ENCODE peak calls at places on chromosomes 7 and 10, in nine cellular contexts. L is Right ventricle myocardium inferior; C is HS-27A; V is nephron progenitor cell; U is GM10248; R is EH; Z is CD8-positive, alpha-beta T cell; S is NCI-H1436; E is CD8-positive, alpha-beta memory T cell. P is an unnamed sample.

GRCh38 chr10:61280303-61280702 is 172.9 kb downstream of the TMEM26 start:
- DNase-seq in V (no peak), S (no peak), R (peak; percentile 74), L (no peak), Z (no peak), E (no peak), U (no peak), C (peak; percentile 14), P (no peak)

GRCh38 chr7:514651-515598 is 4.7 kb downstream of the PDGFA start:
- DNase-seq in U (no peak), S (no peak), Z (no peak), E (no peak), V (peak; percentile 47), L (no peak), C (no peak), R (peak; percentile 38), P (no peak)

GRCh38 chr7:84693483-84693882 is 493.4 kb downstream of the SEMA3D start:
- DNase-seq in E (no peak), V (no peak), Z (no peak), C (no peak), S (no peak), U (no peak), L (no peak), R (peak; percentile 11), P (no peak)

GRCh38 chr10:35447693-35448407 is 111.5 kb downstream of the CCNY start:
- DNase-seq in L (no peak), R (peak; percentile 78), Z (no peak), E (no peak), S (no peak), V (no peak), C (peak; percentile 41), U (no peak), P (no peak)

GRCh38 chr10:13724484-13724883 is 137.7 kb downstream of the PRPF18 start:
- DNase-seq in V (no peak), E (no peak), Z (no peak), S (no peak), R (peak; percentile 66), U (no peak), C (no peak), L (no peak), P (no peak)

GRCh38 chr10:3312403-3312802 is 139.8 kb upstream of the PITRM1 start:
- DNase-seq in C (no peak), V (no peak), Z (no peak), U (no peak), E (no peak), S (no peak), R (no peak), L (no peak), P (no peak)

GRCh38 chr10:131260452-131261211 is 50.9 kb downstream of the TCERG1L start:
- DNase-seq in V (no peak), U (no peak), C (no peak), Z (no peak), L (no peak), E (no peak), S (no peak), R (no peak), P (no peak)

GRCh38 chr7:138945169-138945568 is 36.0 kb downstream of the KIAA1549 start:
- DNase-seq in V (no peak), R (no peak), E (no peak), Z (no peak), U (no peak), L (no peak), C (no peak), S (no peak), P (no peak)

GRCh38 chr7:74092964-74093339 is 9.3 kb downstream of the LIMK1 start:
- DNase-seq in V (no peak), U (peak; percentile 87), R (peak; percentile 42), S (no peak), C (no peak), Z (no peak), L (peak; percentile 84), E (no peak), P (peak; percentile 85)

GRCh38 chr10:32000937-32001336 is 55.3 kb downstream of the KIF5B start:
- DNase-seq in L (no peak), V (no peak), R (peak; percentile 81), Z (no peak), E (no peak), C (no peak), S (no peak), U (no peak), P (no peak)

GRCh38 chr10:24718031-24718855 is 5.4 kb downstream of the ARHGAP21 start:
- DNase-seq in L (no peak), S (no peak), R (peak; percentile 88), E (no peak), U (no peak), C (no peak), Z (no peak), V (no peak), P (no peak)

GRCh38 chr7:84384417-84384816 is 189.8 kb upstream of the SEMA3A start:
- DNase-seq in S (no peak), Z (no peak), V (no peak), R (peak; percentile 11), C (no peak), E (no peak), U (no peak), L (no peak), P (no peak)

GRCh38 chr10:3806603-3807002 is 21.6 kb upstream of the KLF6 start:
- DNase-seq in E (no peak), U (no peak), R (peak; percentile 72), Z (no peak), V (no peak), L (no peak), S (peak; percentile 61), C (no peak), P (no peak)

GRCh38 chr7:97733276-97734206 is 1.7 kb downstream of the TAC1 start:
- DNase-seq in L (peak; percentile 40), E (no peak), C (no peak), V (peak; percentile 73), S (no peak), U (no peak), R (no peak), Z (no peak), P (peak; percentile 22)

GRCh38 chr7:38916396-38916795 is 7.4 kb upstream of the VPS41 start:
- DNase-seq in C (no peak), U (no peak), S (no peak), R (no peak), E (no peak), L (no peak), V (no peak), Z (no peak), P (no peak)

GRCh38 chr7:129012641-129013040 is 42.3 kb downstream of the TNPO3 start:
- DNase-seq in R (no peak), S (no peak), V (no peak), L (no peak), E (no peak), Z (no peak), U (no peak), C (no peak), P (no peak)

GRCh38 chr10:15715619-15716227 is 4.0 kb downstream of the ITGA8 start:
- DNase-seq in U (no peak), R (peak; percentile 54), Z (no peak), C (no peak), S (no peak), E (no peak), V (peak; percentile 20), L (no peak), P (no peak)

GRCh38 chr7:87575521-87575920 is 25.2 kb downstream of the ABCB1 start:
- DNase-seq in E (no peak), Z (no peak), S (no peak), L (no peak), R (peak; percentile 8), V (no peak), U (no peak), C (no peak), P (no peak)

GRCh38 chr7:82247814-82248433 is 195.7 kb downstream of the CACNA2D1 start:
- DNase-seq in U (peak; percentile 9), Z (no peak), R (peak; percentile 27), V (no peak), L (no peak), C (no peak), S (no peak), E (no peak), P (no peak)

GRCh38 chr10:102729090-102730026 is 14.4 kb upstream of the WBP1L start:
- DNase-seq in V (peak; percentile 93), L (peak; percentile 94), U (peak; percentile 77), E (peak; percentile 30), C (no peak), R (peak; percentile 82), S (peak; percentile 24), Z (peak; percentile 72), P (peak; percentile 62)

GRCh38 chr10:116670706-116671105 is 50.0 kb downstream of the PNLIPRP2 start:
- DNase-seq in U (no peak), C (no peak), E (no peak), Z (no peak), S (no peak), L (peak; percentile 42), R (no peak), V (no peak), P (no peak)

GRCh38 chr7:115476666-115477065 is 553.9 kb downstream of the TFEC start:
- DNase-seq in E (no peak), U (peak; percentile 4), L (no peak), S (peak; percentile 84), R (peak; percentile 8), C (no peak), Z (no peak), V (peak; percentile 28), P (no peak)

GRCh38 chr7:134804351-134804750 is 24.9 kb downstream of the CALD1 start:
- DNase-seq in C (no peak), U (no peak), S (no peak), V (no peak), L (no peak), R (peak; percentile 80), E (no peak), Z (no peak), P (no peak)

GRCh38 chr10:1938317-1938716 is 201.0 kb upstream of the ADARB2 start:
- DNase-seq in E (no peak), U (no peak), S (no peak), Z (no peak), L (no peak), V (no peak), R (no peak), C (no peak), P (no peak)

GRCh38 chr7:126574838-126575250 is 677.9 kb downstream of the GRM8 start:
- DNase-seq in E (no peak), Z (no peak), U (no peak), S (no peak), V (no peak), L (no peak), R (no peak), C (no peak), P (no peak)

GRCh38 chr7:35680403-35681013 is 14.4 kb downstream of the HERPUD2 start:
- DNase-seq in E (no peak), C (no peak), S (no peak), Z (no peak), V (no peak), R (no peak), L (no peak), U (no peak), P (no peak)

GRCh38 chr7:81267508-81267907 is 348.7 kb upstream of the SEMA3C start:
- DNase-seq in C (no peak), L (no peak), V (no peak), E (no peak), U (no peak), R (no peak), Z (no peak), S (no peak), P (no peak)

GRCh38 chr10:69684020-69684980 is 54.3 kb downstream of the FAM241B start:
- DNase-seq in Z (no peak), C (no peak), V (no peak), R (peak; percentile 41), U (no peak), L (peak; percentile 75), E (no peak), S (no peak), P (no peak)

GRCh38 chr7:58086461-58086860 is 636.5 kb downstream of the ZNF716 start:
- DNase-seq in R (no peak), L (no peak), V (no peak), Z (no peak), U (no peak), C (no peak), S (no peak), E (no peak), P (no peak)